ENCODE peak calls at places on chromosomes 11 and 22, in six cellular contexts. N is kidney epithelial cell, H is GM20000, R is Panc1, U is fibroblast of villous mesenchyme, K is HFF-Myc. P is an unnamed sample.

GRCh38 chr11:106765849-106766248 is 252.4 kb downstream of the GUCY1A2 start:
- DNase-seq in N (no peak), H (no peak), R (no peak), U (no peak), K (no peak), P (no peak)

GRCh38 chr11:20672575-20672974 is 3.2 kb downstream of the NELL1 start:
- DNase-seq in N (no peak), H (peak; percentile 55), R (no peak), U (no peak), K (no peak), P (peak; percentile 16)

GRCh38 chr11:120625565-120625964 is 114.0 kb downstream of the GRIK4 start:
- DNase-seq in N (no peak), H (no peak), R (no peak), U (no peak), K (no peak), P (no peak)

GRCh38 chr22:22345781-22346180 is 101.2 kb downstream of the VPREB1 start:
- DNase-seq in N (no peak), H (no peak), R (no peak), U (no peak), K (no peak), P (no peak)

GRCh38 chr11:6270584-6271246 is 11.1 kb downstream of the CCKBR start:
- DNase-seq in N (no peak), H (no peak), R (no peak), U (no peak), K (no peak), P (no peak)

GRCh38 chr11:110491577-110492352 is 62.0 kb downstream of the FDX1 start:
- DNase-seq in N (no peak), H (no peak), R (no peak), U (no peak), K (no peak), P (no peak)

GRCh38 chr11:63445720-63446119 is 45.2 kb downstream of the PLAAT5 start:
- DNase-seq in N (peak; percentile 10), H (no peak), R (no peak), U (peak; percentile 8), K (no peak), P (no peak)

GRCh38 chr11:2673871-2674471 is 25.8 kb downstream of the KCNQ1OT1 start:
- DNase-seq in N (no peak), H (no peak), R (no peak), U (no peak), K (no peak), P (no peak)

GRCh38 chr22:50490531-50491308 is 4.1 kb downstream of the MIOX start:
- DNase-seq in N (no peak), H (peak; percentile 33), R (no peak), U (no peak), K (no peak), P (no peak)

GRCh38 chr22:49724030-49724892 is 103.4 kb downstream of the BRD1 start:
- DNase-seq in N (no peak), H (no peak), R (no peak), U (no peak), K (no peak), P (no peak)

GRCh38 chr11:108906329-108906728 is 241.5 kb downstream of the DDX10 start:
- DNase-seq in N (peak; percentile 21), H (no peak), R (no peak), U (peak; percentile 79), K (peak; percentile 61), P (no peak)

GRCh38 chr11:67520856-67521824 is 2.1 kb downstream of the CABP2 start:
- DNase-seq in N (no peak), H (no peak), R (no peak), U (no peak), K (no peak), P (no peak)

GRCh38 chr11:13152736-13153541 is 124.7 kb upstream of the BMAL1 start:
- DNase-seq in N (no peak), H (no peak), R (no peak), U (peak; percentile 34), K (no peak), P (no peak)

GRCh38 chr11:113176561-113176960 is 137.8 kb upstream of the TTC12 start:
- DNase-seq in N (no peak), H (no peak), R (no peak), U (peak; percentile 86), K (peak; percentile 56), P (no peak)

GRCh38 chr11:109865558-109866186 is 227.5 kb upstream of the ZC3H12C start:
- DNase-seq in N (no peak), H (no peak), R (no peak), U (no peak), K (no peak), P (peak; percentile 39)

GRCh38 chr22:45452565-45453449 is 39.3 kb downstream of the RIBC2 start:
- DNase-seq in N (no peak), H (no peak), R (no peak), U (peak; percentile 36), K (no peak), P (no peak)

GRCh38 chr11:108545909-108546501 is 47.6 kb downstream of the EXPH5 start:
- DNase-seq in N (no peak), H (no peak), R (no peak), U (no peak), K (no peak), P (no peak)

GRCh38 chr11:115665958-115666357 is 161.7 kb upstream of the CADM1 start:
- DNase-seq in N (no peak), H (no peak), R (no peak), U (no peak), K (no peak), P (no peak)

GRCh38 chr22:50683086-50683993 is 10.7 kb downstream of the SHANK3 start:
- DNase-seq in N (no peak), H (peak; percentile 44), R (no peak), U (no peak), K (no peak), P (no peak)

GRCh38 chr11:120978701-120979100 is 45.2 kb upstream of the TBCEL start:
- DNase-seq in N (no peak), H (no peak), R (no peak), U (no peak), K (no peak), P (no peak)

GRCh38 chr22:18998998-18999397 is 62.9 kb upstream of the PRODH start:
- DNase-seq in N (no peak), H (no peak), R (no peak), U (no peak), K (no peak), P (no peak)
- TF ChIP-seq CTCF in N (no peak), H (no peak), R (no peak), U (peak; percentile 27), K (peak; percentile 45), P (no peak)

DNA sequence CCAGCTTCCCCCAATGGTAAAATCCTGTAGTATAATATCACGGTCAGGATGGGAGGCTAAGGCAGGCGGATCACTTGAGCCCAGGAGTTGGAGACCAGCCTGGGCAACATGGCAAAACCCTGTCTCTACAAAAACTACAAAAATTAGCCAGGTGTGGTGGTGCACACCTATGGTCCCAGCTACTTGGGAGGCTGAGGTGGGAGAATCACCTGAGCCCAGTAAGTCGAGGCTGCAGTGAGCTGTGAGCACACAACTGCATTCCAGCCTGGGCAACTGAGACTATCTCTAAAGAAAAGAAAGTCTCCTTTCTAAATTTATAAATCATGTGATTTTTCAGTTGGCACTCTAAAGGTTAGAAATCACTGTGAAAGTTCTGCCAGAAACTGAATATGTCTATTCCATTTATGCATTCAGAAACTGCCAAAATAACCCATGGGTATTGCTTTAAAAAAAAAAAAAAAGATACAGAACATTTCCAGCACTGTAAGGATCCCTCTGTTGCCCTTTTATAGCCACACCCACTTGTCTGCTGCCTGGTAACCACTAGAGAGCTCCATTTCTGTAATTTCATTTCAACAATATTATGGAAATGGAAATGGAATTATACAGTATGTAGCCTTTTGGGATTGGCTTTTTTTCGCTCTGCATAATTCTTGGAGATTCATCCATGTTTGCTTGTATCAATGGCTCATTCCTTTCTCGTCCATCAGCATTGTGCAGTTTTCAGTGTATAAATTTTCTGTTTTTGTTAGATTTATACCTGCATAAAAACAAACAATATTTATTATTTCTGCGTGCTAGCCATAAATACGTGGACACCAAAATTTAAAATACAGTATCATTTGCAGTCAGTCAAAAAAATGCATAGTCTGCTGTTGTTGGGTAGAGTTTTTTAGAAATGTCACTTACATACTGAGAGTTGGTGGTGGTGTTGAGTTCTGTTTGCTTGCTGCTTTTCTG is 9.4 kb downstream of the CDC45 start:
- DNase-seq in N (no peak), H (no peak), R (no peak), U (peak; percentile 34), K (no peak), P (no peak)
- TF ChIP-seq CTCF in N (no peak), H (no peak), R (no peak), U (peak; percentile 12), K (no peak), P (no peak)

GRCh38 chr11:65919151-65920034 is at the start of gene DRAP1:
- DNase-seq in N (peak; percentile 84), H (peak; percentile 100), R (no peak), U (peak; percentile 99), K (peak; percentile 82), P (peak; percentile 98)
- TF ChIP-seq CTCF in N (no peak), H (no peak), R (no peak), U (no peak), K (no peak), P (no peak)

DNA sequence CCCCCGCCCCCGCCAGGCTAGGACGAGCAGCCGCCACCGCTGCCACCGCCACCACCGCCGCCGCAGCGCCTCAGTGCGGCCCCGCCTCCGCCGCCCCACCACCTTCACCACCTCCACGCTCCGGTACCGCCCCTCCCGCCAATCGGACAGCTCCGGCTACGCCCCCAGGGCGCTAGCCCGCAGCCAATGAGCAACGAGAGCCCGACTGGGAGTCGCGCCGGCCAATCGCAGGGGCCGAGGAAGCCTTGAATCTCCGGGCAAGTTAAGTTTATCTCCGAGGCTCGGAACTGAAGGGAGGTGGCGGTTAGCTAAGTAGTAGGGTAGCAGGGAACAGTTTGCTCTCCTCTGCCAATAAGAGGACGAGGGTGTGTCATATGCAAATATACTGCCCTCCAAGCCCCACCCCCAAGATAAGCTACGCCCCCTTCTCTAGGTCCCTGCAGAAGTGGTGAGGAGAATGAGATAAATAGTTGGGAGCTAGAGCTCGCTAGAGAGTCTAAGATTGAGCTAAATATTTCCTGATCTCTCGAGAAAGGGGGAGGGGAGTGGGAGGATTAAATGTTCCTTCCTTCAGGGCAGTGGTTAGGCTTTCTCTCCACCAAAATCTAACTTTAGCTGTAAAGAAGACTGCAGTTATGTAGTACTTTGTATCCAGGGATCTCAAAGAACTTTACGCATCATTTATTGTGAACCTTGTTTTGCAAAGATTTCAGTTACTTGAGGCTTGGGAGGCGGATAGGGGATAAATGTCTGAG is at the start of gene SESN3:
- DNase-seq in N (peak; percentile 99), H (peak; percentile 96), R (peak; percentile 48), U (peak; percentile 97), K (peak; percentile 91), P (peak; percentile 96)
- TF ChIP-seq CTCF in N (no peak), H (no peak), R (no peak), U (no peak), K (no peak), P (no peak)

GRCh38 chr22:23675502-23676415 is 15.1 kb upstream of the RGL4 start:
- DNase-seq in N (no peak), H (no peak), R (no peak), U (peak; percentile 21), K (no peak), P (peak; percentile 57)
- TF ChIP-seq CTCF in N (no peak), H (no peak), R (no peak), U (no peak), K (no peak), P (no peak)

DNA sequence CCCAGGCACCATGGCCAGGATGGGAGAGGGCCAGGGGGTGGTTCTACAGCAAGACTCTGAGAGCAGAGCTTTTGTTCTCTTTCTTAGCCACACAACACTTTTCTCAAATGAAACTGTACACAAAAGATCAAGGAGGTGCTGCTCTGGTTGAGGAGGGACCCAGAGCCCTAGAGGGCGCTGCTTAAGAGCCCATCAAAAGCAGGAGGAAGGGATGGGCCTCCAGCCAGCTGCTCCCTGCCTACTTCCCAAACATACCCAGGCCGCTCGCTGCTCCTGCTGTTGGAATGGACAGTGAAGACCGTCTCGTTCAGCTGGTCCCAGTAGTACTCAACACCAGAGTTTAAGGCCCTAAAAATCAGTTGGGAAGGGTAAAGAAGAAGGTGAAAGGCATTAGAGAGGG is 18.4 kb upstream of the CHRM4 start:
- DNase-seq in N (no peak), H (no peak), R (no peak), U (peak; percentile 57), K (no peak), P (no peak)
- TF ChIP-seq CTCF in N (peak; percentile 8), H (no peak), R (no peak), U (peak; percentile 50), K (peak; percentile 39), P (no peak)